ENCODE peak calls at places on chromosomes 13 and 19, in four cellular contexts. H is mesendoderm, C is IMR-90, Z is fibroblast of lung. M is an unnamed sample.

GRCh38 chr19:31140717-31141116 is 208.5 kb downstream of the TSHZ3 start:
- DNase-seq in H (peak), C (peak), Z (peak), M (no peak)

GRCh38 chr13:98512774-98513327 is 64.1 kb downstream of the STK24 start:
- DNase-seq in C (no peak), Z (no peak), H (no peak), M (no peak)

GRCh38 chr19:6362351-6362801 is 1.0 kb downstream of the CLPP start:
- DNase-seq in H (no peak), C (no peak), Z (no peak), M (no peak)

GRCh38 chr13:73985789-73986188 is 148.4 kb downstream of the KLF12 start:
- DNase-seq in C (no peak), Z (no peak), H (peak), M (no peak)

GRCh38 chr19:55178781-55179569 is 1.1 kb downstream of the SYT5 start:
- DNase-seq in Z (peak), H (peak), C (peak), M (no peak)

GRCh38 chr19:15432629-15433518 is 14.1 kb upstream of the AKAP8L start:
- DNase-seq in C (peak), H (peak), Z (peak), M (no peak)

GRCh38 chr13:35139591-35139990 is 197.5 kb downstream of the NBEA start:
- DNase-seq in Z (peak), C (peak), H (no peak), M (no peak)

GRCh38 chr19:33290082-33290815 is 12.1 kb downstream of the CEBPA start:
- DNase-seq in C (no peak), Z (no peak), H (no peak), M (no peak)

GRCh38 chr13:51499841-51500240 is 47.0 kb upstream of the INTS6 start:
- DNase-seq in H (no peak), Z (no peak), C (no peak), M (no peak)

GRCh38 chr19:31597616-31598015 is 248.4 kb upstream of the TSHZ3 start:
- DNase-seq in H (no peak), Z (no peak), C (no peak), M (no peak)

GRCh38 chr13:114080739-114081561 is 51.5 kb downstream of the RASA3 start:
- DNase-seq in H (no peak), Z (no peak), C (no peak), M (no peak)

GRCh38 chr19:4518345-4519171 is at the start of gene PLIN4:
- DNase-seq in H (no peak), C (peak), Z (peak), M (no peak)

GRCh38 chr13:73433893-73434292 is 375.1 kb downstream of the KLF5 start:
- DNase-seq in H (no peak), C (no peak), Z (no peak), M (no peak)

GRCh38 chr13:23985846-23986245 is 88.5 kb upstream of the C1QTNF9B start:
- DNase-seq in Z (no peak), H (no peak), C (no peak), M (no peak)

GRCh38 chr13:30308548-30308947 is 1.2 kb upstream of the KATNAL1 start:
- DNase-seq in H (peak), Z (peak), C (peak), M (no peak)

GRCh38 chr13:112446867-112447266 is 70.7 kb downstream of the SPACA7 start:
- DNase-seq in H (no peak), C (no peak), Z (no peak), M (no peak)

GRCh38 chr19:47348819-47349795 is at the start of gene DHX34:
- DNase-seq in H (peak), C (peak), Z (peak), M (peak)

GRCh38 chr19:47353307-47353712 is 4.2 kb downstream of the DHX34 start:
- DNase-seq in C (no peak), H (no peak), Z (no peak), M (no peak)

GRCh38 chr19:47350599-47350998 is 1.5 kb downstream of the DHX34 start:
- DNase-seq in H (no peak), C (no peak), Z (no peak), M (no peak)

GRCh38 chr19:47351545-47351944 is 2.4 kb downstream of the DHX34 start:
- DNase-seq in C (peak), Z (peak), H (peak), M (no peak)

GRCh38 chr19:47352095-47352494 is 3.0 kb downstream of the DHX34 start:
- DNase-seq in H (peak), Z (no peak), C (no peak), M (no peak)
- H3K4me2 ChIP-seq in H (no peak), Z (no peak), C (no peak), M (no peak)

GRCh38 chr13:94411747-94412146 is 67.7 kb downstream of the DCT start:
- DNase-seq in H (no peak), C (no peak), Z (no peak), M (no peak)

GRCh38 chr13:94412870-94413269 is 66.6 kb downstream of the DCT start:
- DNase-seq in C (no peak), Z (peak), H (no peak), M (no peak)

GRCh38 chr13:94413545-94413944 is 65.9 kb downstream of the DCT start:
- DNase-seq in C (no peak), Z (no peak), H (no peak), M (no peak)

GRCh38 chr13:94414141-94414540 is 65.3 kb downstream of the DCT start:
- DNase-seq in H (no peak), C (no peak), Z (no peak), M (no peak)

DNA sequence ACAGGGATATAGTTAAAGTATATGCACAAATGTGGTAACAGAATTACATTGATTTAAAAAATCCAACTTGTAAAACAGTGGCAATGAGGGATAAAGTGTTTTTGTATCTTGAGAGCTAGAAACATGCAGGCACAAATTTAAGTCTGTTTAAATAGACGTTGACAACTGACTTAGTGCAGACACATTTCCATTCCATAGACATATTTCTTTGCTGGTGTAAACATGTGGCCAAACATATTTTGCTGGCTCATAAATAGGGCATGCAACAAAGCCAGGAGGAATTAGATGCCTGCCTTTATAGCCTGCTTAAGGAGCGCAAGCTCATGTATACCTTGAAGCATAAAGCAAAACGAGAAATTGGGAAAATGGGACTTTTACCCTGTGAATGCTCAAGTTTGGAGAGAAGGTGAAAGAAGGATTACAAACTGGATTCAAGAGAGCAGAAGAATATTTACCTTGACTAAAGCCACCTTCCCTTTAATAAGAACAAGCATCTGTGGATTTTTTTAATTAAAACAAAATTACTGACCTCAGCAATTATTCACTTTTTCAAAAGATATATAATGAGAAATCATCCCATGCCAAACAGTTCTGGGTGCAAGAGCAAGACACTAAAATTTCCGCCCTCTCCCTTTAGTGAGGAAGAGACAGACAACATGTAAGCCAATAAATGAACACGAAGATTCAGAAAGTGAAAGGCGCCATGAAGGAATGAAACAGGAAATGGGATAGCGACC is 71.0 kb downstream of the DCT start:
- DNase-seq in Z (no peak), C (no peak), H (no peak), M (no peak)
- H3K4me2 ChIP-seq in Z (no peak), C (no peak), H (no peak), M (no peak)

DNA sequence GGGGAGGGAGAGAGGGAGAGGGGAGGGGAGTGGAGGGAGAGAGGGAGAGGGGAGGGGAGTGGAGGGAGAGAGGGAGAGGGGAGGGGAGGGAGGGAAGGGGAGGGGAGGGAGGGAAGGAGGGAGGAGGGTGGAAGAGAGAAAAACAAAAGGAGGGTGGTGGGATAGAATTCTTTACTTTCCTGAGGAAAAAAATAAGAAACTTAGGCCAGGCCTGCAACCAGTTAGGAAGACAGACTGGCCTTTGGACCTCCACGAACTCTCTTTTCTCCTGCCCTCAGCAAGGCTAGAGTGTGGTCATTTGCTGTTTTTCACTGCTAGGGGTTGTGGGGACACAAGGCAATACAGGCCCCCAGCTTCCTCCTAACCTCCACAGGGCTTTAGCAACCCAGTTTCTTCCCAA is 4.2 kb downstream of the CCDC8 start:
- DNase-seq in H (no peak), Z (no peak), C (no peak), M (no peak)
- H3K4me2 ChIP-seq in H (no peak), Z (no peak), C (peak), M (no peak)

DNA sequence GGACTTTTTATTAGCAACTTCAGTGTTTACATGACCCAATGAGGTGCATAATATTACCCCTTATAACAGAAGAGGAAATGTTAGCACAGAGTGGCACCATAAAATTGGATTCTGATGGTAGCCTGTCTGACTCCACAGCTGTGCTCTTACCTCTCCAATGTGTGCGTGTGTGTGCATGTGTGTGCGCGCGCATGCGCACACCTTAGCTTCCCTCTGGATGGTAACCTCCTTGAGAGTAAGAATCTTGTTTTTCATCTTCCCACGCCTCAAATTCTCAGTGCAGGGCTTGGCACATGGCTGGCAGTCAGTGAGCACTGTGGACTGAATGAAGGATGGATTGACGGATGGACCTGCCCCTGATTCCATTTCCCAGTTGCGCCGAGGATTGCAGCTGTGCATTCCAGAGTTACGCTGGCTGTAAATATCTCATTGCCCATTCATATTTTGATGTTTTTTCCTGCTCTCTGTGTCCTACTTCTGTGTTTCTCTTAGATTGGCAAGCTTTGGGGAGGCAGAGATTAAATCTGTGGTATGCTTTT is 99.2 kb upstream of the WASF3 start:
- DNase-seq in H (no peak), C (no peak), Z (no peak), M (no peak)
- H3K4me2 ChIP-seq in H (no peak), C (no peak), Z (no peak), M (no peak)

DNA sequence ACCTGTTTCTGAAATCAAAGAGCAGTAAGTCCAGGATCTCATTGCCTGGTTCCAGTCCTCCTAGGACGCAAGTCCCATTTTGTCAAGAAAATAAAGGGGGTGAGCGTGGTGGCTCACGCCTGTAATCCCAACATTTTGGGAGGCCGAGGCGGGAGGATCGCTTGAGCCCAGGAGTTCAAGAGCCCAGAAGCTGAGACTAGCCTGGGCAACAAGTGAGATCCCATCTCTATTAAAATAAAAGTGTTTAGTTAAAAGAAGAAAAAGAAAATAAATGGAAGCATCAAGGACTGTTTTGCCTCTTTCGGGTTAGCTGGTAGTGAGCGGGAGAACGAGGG is 344 bp upstream of the HAUS5 start:
- DNase-seq in H (no peak), C (no peak), Z (no peak), M (no peak)
- H3K4me2 ChIP-seq in H (no peak), C (peak), Z (peak), M (peak)

GRCh38 chr13:62387642-62388041 is 972.0 kb upstream of the PCDH20 start:
- DNase-seq in C (peak), H (peak), Z (no peak), M (no peak)
- H3K4me2 ChIP-seq in C (no peak), H (no peak), Z (no peak), M (no peak)

GRCh38 chr13:95505265-95505664 is 47.3 kb upstream of the CLDN10 start:
- DNase-seq in C (no peak), H (peak), Z (peak), M (no peak)

GRCh38 chr13:95500136-95500718 is 52.3 kb upstream of the CLDN10 start:
- DNase-seq in C (peak), H (peak), Z (no peak), M (no peak)

GRCh38 chr13:95498886-95499285 is 53.6 kb upstream of the CLDN10 start:
- DNase-seq in Z (peak), H (no peak), C (no peak), M (no peak)

GRCh38 chr13:95503662-95504061 is 48.9 kb upstream of the CLDN10 start:
- DNase-seq in H (no peak), Z (no peak), C (no peak), M (no peak)

GRCh38 chr13:95502216-95502615 is 50.3 kb upstream of the CLDN10 start:
- DNase-seq in Z (no peak), H (no peak), C (no peak), M (no peak)
- H3K4me2 ChIP-seq in Z (no peak), H (no peak), C (no peak), M (no peak)

GRCh38 chr19:20422616-20423205 is 142.9 kb downstream of the ZNF737 start:
- DNase-seq in H (peak), Z (no peak), C (no peak), M (no peak)
- H3K4me2 ChIP-seq in H (peak), Z (peak), C (no peak), M (peak)

M was measured in keratinocyte.